ENCODE peak calls at places on chromosomes 16 and 17, in four cellular contexts. One of them, this sample, is unnamed.

GRCh38 chr17:34241062-34241461 is 14.0 kb upstream of the CCL2 start:
- DNase-seq in ovary: peak; percentile 44
- DNase-seq in fibroblast of the aortic adventitia: peak; percentile 39
- DNase-seq in cardiac fibroblast: peak; percentile 47
- DNase-seq in this sample: no peak

GRCh38 chr16:50989047-50989446 is 162.0 kb downstream of the SALL1 start:
- DNase-seq in fibroblast of the aortic adventitia: no peak
- DNase-seq in ovary: no peak
- DNase-seq in cardiac fibroblast: no peak
- DNase-seq in this sample: no peak

GRCh38 chr16:52071101-52071500 is 475.8 kb downstream of the TOX3 start:
- DNase-seq in fibroblast of the aortic adventitia: no peak
- DNase-seq in ovary: no peak
- DNase-seq in cardiac fibroblast: no peak
- DNase-seq in this sample: no peak

GRCh38 chr16:73196670-73197069 is 148.7 kb upstream of the ZFHX3 start:
- DNase-seq in ovary: peak; percentile 56
- DNase-seq in fibroblast of the aortic adventitia: peak; percentile 77
- DNase-seq in cardiac fibroblast: peak; percentile 79
- DNase-seq in this sample: peak; percentile 67

GRCh38 chr16:2523801-2524231 is 3.6 kb downstream of the AMDHD2 start:
- DNase-seq in cardiac fibroblast: no peak
- DNase-seq in fibroblast of the aortic adventitia: no peak
- DNase-seq in ovary: no peak
- DNase-seq in this sample: no peak

GRCh38 chr16:86261379-86261778 is 248.9 kb upstream of the FOXF1 start:
- DNase-seq in cardiac fibroblast: peak; percentile 7
- DNase-seq in fibroblast of the aortic adventitia: peak; percentile 36
- DNase-seq in ovary: no peak
- DNase-seq in this sample: no peak

GRCh38 chr17:37488009-37488604 is 1.6 kb upstream of the DUSP14 start:
- DNase-seq in ovary: no peak
- DNase-seq in cardiac fibroblast: peak; percentile 96
- DNase-seq in fibroblast of the aortic adventitia: peak; percentile 94
- DNase-seq in this sample: peak; percentile 95

GRCh38 chr16:266258-267164 is 9.2 kb downstream of the RGS11 start:
- DNase-seq in ovary: peak; percentile 66
- DNase-seq in cardiac fibroblast: no peak
- DNase-seq in fibroblast of the aortic adventitia: no peak
- DNase-seq in this sample: no peak

GRCh38 chr17:57528084-57528451 is 217.0 kb downstream of the CCDC182 start:
- DNase-seq in fibroblast of the aortic adventitia: no peak
- DNase-seq in ovary: peak; percentile 64
- DNase-seq in cardiac fibroblast: no peak
- DNase-seq in this sample: no peak

GRCh38 chr17:29929006-29929543 is 953 bp downstream of the SSH2 start:
- DNase-seq in ovary: no peak
- DNase-seq in fibroblast of the aortic adventitia: peak; percentile 32
- DNase-seq in cardiac fibroblast: no peak
- DNase-seq in this sample: peak; percentile 55

GRCh38 chr17:50039058-50039457 is 16.9 kb upstream of the ITGA3 start:
- DNase-seq in ovary: no peak
- DNase-seq in cardiac fibroblast: no peak
- DNase-seq in fibroblast of the aortic adventitia: no peak
- DNase-seq in this sample: no peak

GRCh38 chr16:10957771-10958486 is 13.6 kb downstream of the CLEC16A start:
- DNase-seq in cardiac fibroblast: no peak
- DNase-seq in ovary: no peak
- DNase-seq in fibroblast of the aortic adventitia: no peak
- DNase-seq in this sample: peak; percentile 59

GRCh38 chr17:72467841-72468653 is 347.2 kb downstream of the SOX9 start:
- DNase-seq in fibroblast of the aortic adventitia: peak; percentile 67
- DNase-seq in ovary: no peak
- DNase-seq in cardiac fibroblast: peak; percentile 81
- DNase-seq in this sample: peak; percentile 96

GRCh38 chr17:3904486-3904885 is 11.6 kb upstream of the CAMKK1 start:
- DNase-seq in ovary: no peak
- DNase-seq in fibroblast of the aortic adventitia: no peak
- DNase-seq in cardiac fibroblast: no peak
- DNase-seq in this sample: no peak

GRCh38 chr17:73705594-73705993 is 61.3 kb upstream of the SDK2 start:
- DNase-seq in cardiac fibroblast: peak; percentile 13
- DNase-seq in fibroblast of the aortic adventitia: no peak
- DNase-seq in ovary: no peak
- DNase-seq in this sample: peak; percentile 25

GRCh38 chr17:19677736-19678379 is 29.3 kb downstream of the ALDH3A2 start:
- DNase-seq in fibroblast of the aortic adventitia: no peak
- DNase-seq in ovary: no peak
- DNase-seq in cardiac fibroblast: no peak
- DNase-seq in this sample: no peak

GRCh38 chr16:4376126-4376819 is 4.6 kb downstream of the VASN start:
- DNase-seq in cardiac fibroblast: peak; percentile 93
- DNase-seq in fibroblast of the aortic adventitia: peak; percentile 94
- DNase-seq in ovary: peak; percentile 97
- DNase-seq in this sample: no peak

GRCh38 chr17:50055426-50056216 is at the start of gene ITGA3:
- DNase-seq in fibroblast of the aortic adventitia: peak; percentile 76
- DNase-seq in cardiac fibroblast: peak; percentile 90
- DNase-seq in ovary: peak; percentile 76
- DNase-seq in this sample: peak; percentile 92

GRCh38 chr17:16215965-16216316 is 607 bp upstream of the NCOR1 start:
- DNase-seq in cardiac fibroblast: no peak
- DNase-seq in ovary: no peak
- DNase-seq in fibroblast of the aortic adventitia: no peak
- DNase-seq in this sample: peak; percentile 29

GRCh38 chr17:81557276-81558114 is 5.3 kb upstream of the FAAP100 start:
- DNase-seq in fibroblast of the aortic adventitia: no peak
- DNase-seq in ovary: no peak
- DNase-seq in cardiac fibroblast: no peak
- DNase-seq in this sample: no peak

GRCh38 chr17:42283241-42284019 is 4.9 kb upstream of the STAT5A start:
- DNase-seq in ovary: peak; percentile 27
- DNase-seq in fibroblast of the aortic adventitia: no peak
- DNase-seq in cardiac fibroblast: no peak
- DNase-seq in this sample: no peak

GRCh38 chr17:29569245-29569950 is 897 bp downstream of the TP53I13 start:
- DNase-seq in ovary: no peak
- DNase-seq in cardiac fibroblast: no peak
- DNase-seq in fibroblast of the aortic adventitia: no peak
- DNase-seq in this sample: peak; percentile 36

GRCh38 chr16:53732296-53732929 is 28.5 kb downstream of the FTO start:
- DNase-seq in fibroblast of the aortic adventitia: peak; percentile 55
- DNase-seq in cardiac fibroblast: no peak
- DNase-seq in ovary: no peak
- DNase-seq in this sample: peak; percentile 50

GRCh38 chr17:63775420-63775819 is 1.4 kb downstream of the DDX42 start:
- DNase-seq in fibroblast of the aortic adventitia: peak; percentile 13
- DNase-seq in ovary: no peak
- DNase-seq in cardiac fibroblast: peak; percentile 7
- DNase-seq in this sample: no peak

GRCh38 chr16:5354645-5355044 is 257.1 kb upstream of the EEF2KMT start:
- DNase-seq in cardiac fibroblast: no peak
- DNase-seq in ovary: no peak
- DNase-seq in fibroblast of the aortic adventitia: no peak
- DNase-seq in this sample: no peak

GRCh38 chr17:46742539-46743270 is 75.8 kb downstream of the WNT3 start:
- DNase-seq in fibroblast of the aortic adventitia: peak; percentile 76
- DNase-seq in ovary: no peak
- DNase-seq in cardiac fibroblast: peak; percentile 83
- DNase-seq in this sample: peak; percentile 94

GRCh38 chr16:81808933-81809480 is 29.9 kb downstream of the PLCG2 start:
- DNase-seq in ovary: no peak
- DNase-seq in fibroblast of the aortic adventitia: no peak
- DNase-seq in cardiac fibroblast: no peak
- DNase-seq in this sample: no peak

GRCh38 chr16:81821422-81822128 is 42.5 kb downstream of the PLCG2 start:
- DNase-seq in ovary: no peak
- DNase-seq in fibroblast of the aortic adventitia: no peak
- DNase-seq in cardiac fibroblast: no peak
- DNase-seq in this sample: no peak

GRCh38 chr17:33288954-33289353 is 4.1 kb downstream of the ASIC2 start:
- DNase-seq in fibroblast of the aortic adventitia: no peak
- DNase-seq in ovary: no peak
- DNase-seq in cardiac fibroblast: no peak
- DNase-seq in this sample: no peak

GRCh38 chr16:31181102-31181830 is 1.3 kb downstream of the FUS start:
- DNase-seq in cardiac fibroblast: peak; percentile 37
- DNase-seq in ovary: peak; percentile 59
- DNase-seq in fibroblast of the aortic adventitia: no peak
- DNase-seq in this sample: peak; percentile 35

GRCh38 chr17:80034977-80035686 is 540 bp downstream of the TBC1D16 start:
- DNase-seq in ovary: peak; percentile 62
- DNase-seq in fibroblast of the aortic adventitia: peak; percentile 46
- DNase-seq in cardiac fibroblast: peak; percentile 38
- DNase-seq in this sample: peak; percentile 10

GRCh38 chr16:27935076-27935475 is 128.4 kb downstream of the GSG1L start:
- DNase-seq in cardiac fibroblast: no peak
- DNase-seq in ovary: no peak
- DNase-seq in fibroblast of the aortic adventitia: no peak
- DNase-seq in this sample: no peak

GRCh38 chr16:53518550-53519416 is 15.8 kb upstream of the AKTIP start:
- DNase-seq in ovary: no peak
- DNase-seq in cardiac fibroblast: peak; percentile 86
- DNase-seq in fibroblast of the aortic adventitia: peak; percentile 72
- DNase-seq in this sample: no peak

GRCh38 chr16:77213542-77214108 is 14.4 kb downstream of the SYCE1L start:
- DNase-seq in cardiac fibroblast: peak; percentile 83
- DNase-seq in fibroblast of the aortic adventitia: peak; percentile 82
- DNase-seq in ovary: peak; percentile 46
- DNase-seq in this sample: peak; percentile 94

GRCh38 chr17:19672009-19672837 is 23.7 kb downstream of the ALDH3A2 start:
- DNase-seq in cardiac fibroblast: peak; percentile 28
- DNase-seq in fibroblast of the aortic adventitia: peak; percentile 30
- DNase-seq in ovary: no peak
- DNase-seq in this sample: no peak

DNA sequence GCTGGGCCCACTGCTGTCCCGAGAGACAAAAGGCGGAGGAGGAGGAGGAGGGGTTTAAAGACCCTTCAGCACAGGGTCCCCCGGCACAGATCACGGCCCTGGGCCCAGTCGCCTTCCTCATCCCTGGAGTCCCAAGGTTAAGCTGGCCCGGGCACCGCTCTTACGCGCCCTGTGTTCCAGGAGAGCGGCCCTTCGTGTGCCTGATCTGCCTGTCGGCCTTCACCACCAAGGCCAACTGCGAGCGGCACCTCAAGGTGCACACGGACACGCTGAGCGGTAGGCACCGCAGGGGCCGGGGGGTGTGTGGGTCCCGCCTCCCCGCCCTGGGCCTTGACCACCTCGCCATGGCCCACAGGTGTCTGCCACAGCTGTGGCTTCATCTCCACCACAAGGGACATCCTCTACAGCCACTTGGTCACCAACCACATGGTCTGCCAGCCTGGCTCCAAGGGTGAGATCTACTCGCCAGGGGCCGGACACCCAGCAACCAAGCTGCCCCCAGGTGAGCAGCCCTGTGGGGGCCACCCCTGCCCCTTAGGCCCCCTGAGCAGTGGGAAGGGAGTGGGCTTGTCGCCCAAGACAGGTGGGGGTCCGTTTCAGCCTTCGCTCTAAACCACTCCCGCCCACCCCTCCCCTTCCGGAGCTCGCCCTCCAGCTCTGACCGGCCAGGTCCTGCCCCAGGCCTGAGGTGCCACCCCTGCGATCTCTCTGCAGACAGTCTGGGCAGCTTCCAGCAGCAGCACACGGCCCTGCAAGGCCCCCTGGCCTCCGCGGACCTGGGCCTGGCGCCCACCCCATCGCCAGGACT is 37.6 kb upstream of the ZC3H18 start:
- DNase-seq in cardiac fibroblast: no peak
- DNase-seq in ovary: peak; percentile 58
- DNase-seq in fibroblast of the aortic adventitia: no peak
- DNase-seq in this sample: no peak
- H3K4me3 ChIP-seq in cardiac fibroblast: no peak overlapping the region
- H3K4me3 ChIP-seq in ovary: peak overlapping the region; percentile 65
- H3K4me3 ChIP-seq in fibroblast of the aortic adventitia: no peak overlapping the region
- H3K4me3 ChIP-seq in this sample: peak overlapping the region; percentile 42

DNA sequence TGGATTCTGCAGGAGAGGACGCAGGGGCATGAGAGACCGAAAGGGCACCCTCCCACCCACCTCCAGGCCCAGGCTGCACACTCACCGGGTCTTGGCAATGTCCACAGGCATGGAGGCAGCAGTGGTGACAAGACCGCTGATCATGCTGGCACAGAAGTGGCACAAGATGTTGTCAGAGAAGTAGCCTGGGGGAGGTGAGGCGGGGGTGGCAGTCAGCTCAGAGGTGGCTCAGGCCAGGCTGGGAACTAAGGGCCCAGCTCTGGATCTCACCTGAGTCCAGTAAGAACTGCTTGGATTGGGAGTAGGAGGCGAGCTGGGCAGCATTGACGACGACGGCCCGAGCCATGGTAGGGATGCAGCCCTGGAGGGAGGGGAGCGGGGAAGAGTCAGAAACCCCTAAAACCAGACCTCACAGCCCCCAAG is 1.8 kb downstream of the SLC25A11 start:
- DNase-seq in fibroblast of the aortic adventitia: no peak
- DNase-seq in cardiac fibroblast: no peak
- DNase-seq in ovary: no peak
- DNase-seq in this sample: no peak
- H3K4me3 ChIP-seq in fibroblast of the aortic adventitia: no peak overlapping the region
- H3K4me3 ChIP-seq in cardiac fibroblast: no peak overlapping the region
- H3K4me3 ChIP-seq in ovary: no peak overlapping the region
- H3K4me3 ChIP-seq in this sample: no peak overlapping the region

GRCh38 chr17:66465701-66466100 is 163.3 kb downstream of the PRKCA start:
- DNase-seq in cardiac fibroblast: no peak
- DNase-seq in fibroblast of the aortic adventitia: no peak
- DNase-seq in ovary: no peak
- DNase-seq in this sample: no peak

GRCh38 chr17:66464921-66465320 is 162.5 kb downstream of the PRKCA start:
- DNase-seq in ovary: no peak
- DNase-seq in cardiac fibroblast: no peak
- DNase-seq in fibroblast of the aortic adventitia: no peak
- DNase-seq in this sample: no peak

GRCh38 chr17:66467766-66468165 is 165.4 kb downstream of the PRKCA start:
- DNase-seq in fibroblast of the aortic adventitia: peak; percentile 56
- DNase-seq in ovary: no peak
- DNase-seq in cardiac fibroblast: peak; percentile 35
- DNase-seq in this sample: no peak

GRCh38 chr17:66466933-66467367 is 164.5 kb downstream of the PRKCA start:
- DNase-seq in ovary: no peak
- DNase-seq in cardiac fibroblast: peak; percentile 98
- DNase-seq in fibroblast of the aortic adventitia: peak; percentile 99
- DNase-seq in this sample: peak; percentile 99

DNA sequence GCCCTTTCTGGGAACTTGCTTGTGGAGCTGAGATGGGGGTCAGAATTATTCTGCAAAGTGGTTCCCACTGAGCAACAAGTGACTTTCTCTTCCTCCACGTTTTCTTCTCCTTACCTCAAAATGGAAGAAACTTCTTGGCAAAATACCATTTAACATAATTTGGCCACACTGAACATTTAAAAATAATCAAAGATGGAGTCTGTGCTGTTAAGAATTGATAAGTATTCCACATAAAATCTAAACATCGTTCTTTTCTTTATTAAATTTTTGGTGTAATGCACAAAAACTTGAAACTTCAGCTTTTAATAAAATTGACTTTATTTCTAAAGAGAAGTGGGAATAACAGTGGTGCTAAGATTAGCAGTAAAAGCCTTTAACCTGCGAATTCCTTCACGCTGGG is 164.0 kb downstream of the PRKCA start:
- DNase-seq in ovary: no peak
- DNase-seq in fibroblast of the aortic adventitia: no peak
- DNase-seq in cardiac fibroblast: no peak
- DNase-seq in this sample: no peak
- H3K4me3 ChIP-seq in ovary: no peak overlapping the region
- H3K4me3 ChIP-seq in fibroblast of the aortic adventitia: no peak overlapping the region
- H3K4me3 ChIP-seq in cardiac fibroblast: peak overlapping the region; percentile 2
- H3K4me3 ChIP-seq in this sample: no peak overlapping the region

GRCh38 chr16:69396187-69397061 is 10.6 kb upstream of the TERF2 start:
- DNase-seq in fibroblast of the aortic adventitia: peak; percentile 97
- DNase-seq in ovary: peak; percentile 52
- DNase-seq in cardiac fibroblast: peak; percentile 97
- DNase-seq in this sample: peak; percentile 87
- H3K4me3 ChIP-seq in fibroblast of the aortic adventitia: no peak overlapping the region
- H3K4me3 ChIP-seq in ovary: no peak overlapping the region
- H3K4me3 ChIP-seq in cardiac fibroblast: no peak overlapping the region
- H3K4me3 ChIP-seq in this sample: no peak overlapping the region